ENCODE peak calls at places on chromosomes 13 and 19, in five cellular contexts. One of them, this sample, is unnamed.

GRCh38 chr13:28585557-28585956 is 73.4 kb upstream of the POMP start:
- DNase-seq in right atrium auricular region: no peak
- DNase-seq in NB4: no peak
- DNase-seq in fibroblast of mammary gland: no peak
- DNase-seq in Peyer's patch: no peak
- DNase-seq in this sample: no peak

GRCh38 chr13:48252176-48252575 is 19.2 kb downstream of the ITM2B start:
- DNase-seq in right atrium auricular region: no peak
- DNase-seq in NB4: no peak
- DNase-seq in fibroblast of mammary gland: no peak
- DNase-seq in Peyer's patch: no peak
- DNase-seq in this sample: no peak

GRCh38 chr19:32231020-32231419 is 114.4 kb upstream of the ZNF507 start:
- DNase-seq in right atrium auricular region: peak; percentile 26
- DNase-seq in NB4: no peak
- DNase-seq in fibroblast of mammary gland: no peak
- DNase-seq in Peyer's patch: no peak
- DNase-seq in this sample: no peak

GRCh38 chr19:12984683-12985048 is 10.6 kb upstream of the NFIX start:
- DNase-seq in right atrium auricular region: no peak
- DNase-seq in NB4: no peak
- DNase-seq in fibroblast of mammary gland: no peak
- DNase-seq in Peyer's patch: no peak
- DNase-seq in this sample: no peak

GRCh38 chr13:26051231-26052135 is at the start of gene SHISA2:
- DNase-seq in right atrium auricular region: no peak
- DNase-seq in NB4: peak; percentile 72
- DNase-seq in fibroblast of mammary gland: peak; percentile 17
- DNase-seq in Peyer's patch: no peak
- DNase-seq in this sample: no peak

GRCh38 chr19:5605362-5605761 is 17.2 kb downstream of the SAFB2 start:
- DNase-seq in right atrium auricular region: no peak
- DNase-seq in NB4: no peak
- DNase-seq in fibroblast of mammary gland: no peak
- DNase-seq in Peyer's patch: no peak
- DNase-seq in this sample: no peak

GRCh38 chr19:50061650-50062049 is 35.8 kb downstream of the ZNF473 start:
- DNase-seq in right atrium auricular region: no peak
- DNase-seq in NB4: no peak
- DNase-seq in fibroblast of mammary gland: no peak
- DNase-seq in Peyer's patch: no peak
- DNase-seq in this sample: no peak

GRCh38 chr13:31742102-31742695 is 2.9 kb downstream of the RXFP2 start:
- DNase-seq in right atrium auricular region: peak; percentile 78
- DNase-seq in NB4: peak; percentile 77
- DNase-seq in fibroblast of mammary gland: peak; percentile 81
- DNase-seq in Peyer's patch: peak; percentile 43
- DNase-seq in this sample: peak; percentile 64

GRCh38 chr19:52492201-52492960 is 35.1 kb upstream of the ZNF808 start:
- DNase-seq in right atrium auricular region: no peak
- DNase-seq in NB4: no peak
- DNase-seq in fibroblast of mammary gland: no peak
- DNase-seq in Peyer's patch: no peak
- DNase-seq in this sample: no peak

GRCh38 chr19:30064021-30064699 is 122.1 kb downstream of the URI1 start:
- DNase-seq in right atrium auricular region: peak; percentile 34
- DNase-seq in NB4: no peak
- DNase-seq in fibroblast of mammary gland: no peak
- DNase-seq in Peyer's patch: no peak
- DNase-seq in this sample: no peak

GRCh38 chr13:113110048-113110851 is 4.7 kb downstream of the F7 start:
- DNase-seq in right atrium auricular region: no peak
- DNase-seq in NB4: no peak
- DNase-seq in fibroblast of mammary gland: no peak
- DNase-seq in Peyer's patch: no peak
- DNase-seq in this sample: no peak

GRCh38 chr19:35513231-35513974 is at the start of gene DMKN:
- DNase-seq in right atrium auricular region: peak; percentile 59
- DNase-seq in NB4: peak; percentile 26
- DNase-seq in fibroblast of mammary gland: peak; percentile 81
- DNase-seq in Peyer's patch: no peak
- DNase-seq in this sample: no peak

GRCh38 chr13:34808649-34809048 is 133.4 kb upstream of the NBEA start:
- DNase-seq in right atrium auricular region: no peak
- DNase-seq in NB4: no peak
- DNase-seq in fibroblast of mammary gland: no peak
- DNase-seq in Peyer's patch: no peak
- DNase-seq in this sample: no peak

GRCh38 chr13:98977568-98978270 is at the start of gene DOCK9:
- DNase-seq in right atrium auricular region: peak; percentile 80
- DNase-seq in NB4: no peak
- DNase-seq in fibroblast of mammary gland: peak; percentile 66
- DNase-seq in Peyer's patch: no peak
- DNase-seq in this sample: peak; percentile 77

GRCh38 chr19:16445238-16446107 is 26.3 kb downstream of the EPS15L1 start:
- DNase-seq in right atrium auricular region: no peak
- DNase-seq in NB4: peak; percentile 86
- DNase-seq in fibroblast of mammary gland: peak; percentile 78
- DNase-seq in Peyer's patch: peak; percentile 79
- DNase-seq in this sample: no peak
- H3K4me3 ChIP-seq in right atrium auricular region: no peak overlapping the region
- H3K4me3 ChIP-seq in NB4: no peak overlapping the region
- H3K4me3 ChIP-seq in fibroblast of mammary gland: no peak overlapping the region
- H3K4me3 ChIP-seq in Peyer's patch: peak overlapping the region; percentile 0
- H3K4me3 ChIP-seq in this sample: no peak overlapping the region

GRCh38 chr19:54415901-54416621 is 797 bp downstream of the TTYH1 start:
- DNase-seq in right atrium auricular region: no peak
- DNase-seq in NB4: no peak
- DNase-seq in fibroblast of mammary gland: no peak
- DNase-seq in Peyer's patch: no peak
- DNase-seq in this sample: no peak

GRCh38 chr19:54412877-54413276 is 2.4 kb upstream of the TTYH1 start:
- DNase-seq in right atrium auricular region: no peak
- DNase-seq in NB4: no peak
- DNase-seq in fibroblast of mammary gland: no peak
- DNase-seq in Peyer's patch: no peak
- DNase-seq in this sample: no peak

GRCh38 chr19:54416695-54417491 is 1.6 kb downstream of the TTYH1 start:
- DNase-seq in right atrium auricular region: no peak
- DNase-seq in NB4: no peak
- DNase-seq in fibroblast of mammary gland: no peak
- DNase-seq in Peyer's patch: no peak
- DNase-seq in this sample: no peak

GRCh38 chr19:54414156-54414555 is 1.1 kb upstream of the TTYH1 start:
- DNase-seq in right atrium auricular region: no peak
- DNase-seq in NB4: no peak
- DNase-seq in fibroblast of mammary gland: no peak
- DNase-seq in Peyer's patch: no peak
- DNase-seq in this sample: no peak

GRCh38 chr19:54415208-54415900 is at the start of gene TTYH1:
- DNase-seq in right atrium auricular region: no peak
- DNase-seq in NB4: no peak
- DNase-seq in fibroblast of mammary gland: no peak
- DNase-seq in Peyer's patch: no peak
- DNase-seq in this sample: no peak
- TF ChIP-seq CTCF in right atrium auricular region: peak; percentile 62
- TF ChIP-seq CTCF in NB4: no peak
- TF ChIP-seq CTCF in fibroblast of mammary gland: no peak
- TF ChIP-seq CTCF in Peyer's patch: no peak
- TF ChIP-seq CTCF in this sample: peak; percentile 15

GRCh38 chr19:14139944-14140343 is 3.6 kb upstream of the ASF1B start:
- DNase-seq in right atrium auricular region: no peak
- DNase-seq in NB4: peak; percentile 70
- DNase-seq in fibroblast of mammary gland: no peak
- DNase-seq in Peyer's patch: no peak
- DNase-seq in this sample: no peak

GRCh38 chr19:14136509-14137281 is at the start of gene ASF1B:
- DNase-seq in right atrium auricular region: peak; percentile 100
- DNase-seq in NB4: peak; percentile 99
- DNase-seq in fibroblast of mammary gland: peak; percentile 100
- DNase-seq in Peyer's patch: peak; percentile 96
- DNase-seq in this sample: peak; percentile 99

GRCh38 chr19:14141041-14141440 is 4.7 kb upstream of the ASF1B start:
- DNase-seq in right atrium auricular region: no peak
- DNase-seq in NB4: no peak
- DNase-seq in fibroblast of mammary gland: no peak
- DNase-seq in Peyer's patch: no peak
- DNase-seq in this sample: no peak

GRCh38 chr19:14135985-14136508 is 342 bp downstream of the ASF1B start:
- DNase-seq in right atrium auricular region: no peak
- DNase-seq in NB4: no peak
- DNase-seq in fibroblast of mammary gland: no peak
- DNase-seq in Peyer's patch: no peak
- DNase-seq in this sample: no peak

GRCh38 chr19:14138576-14139265 is 2.3 kb upstream of the ASF1B start:
- DNase-seq in right atrium auricular region: no peak
- DNase-seq in NB4: no peak
- DNase-seq in fibroblast of mammary gland: peak; percentile 40
- DNase-seq in Peyer's patch: no peak
- DNase-seq in this sample: no peak
- H3K4me3 ChIP-seq in right atrium auricular region: no peak overlapping the region
- H3K4me3 ChIP-seq in NB4: no peak overlapping the region
- H3K4me3 ChIP-seq in fibroblast of mammary gland: no peak overlapping the region
- H3K4me3 ChIP-seq in Peyer's patch: no peak overlapping the region
- H3K4me3 ChIP-seq in this sample: no peak overlapping the region

GRCh38 chr19:1310853-1311180 is 25.1 kb downstream of the EFNA2 start:
- DNase-seq in right atrium auricular region: no peak
- DNase-seq in NB4: no peak
- DNase-seq in fibroblast of mammary gland: no peak
- DNase-seq in Peyer's patch: no peak
- DNase-seq in this sample: no peak

GRCh38 chr19:1307755-1308303 is 22.2 kb downstream of the EFNA2 start:
- DNase-seq in right atrium auricular region: no peak
- DNase-seq in NB4: no peak
- DNase-seq in fibroblast of mammary gland: no peak
- DNase-seq in Peyer's patch: no peak
- DNase-seq in this sample: no peak

GRCh38 chr19:1309977-1310852 is 24.5 kb downstream of the EFNA2 start:
- DNase-seq in right atrium auricular region: no peak
- DNase-seq in NB4: no peak
- DNase-seq in fibroblast of mammary gland: no peak
- DNase-seq in Peyer's patch: no peak
- DNase-seq in this sample: no peak

GRCh38 chr19:1307320-1307719 is 21.6 kb downstream of the EFNA2 start:
- DNase-seq in right atrium auricular region: no peak
- DNase-seq in NB4: peak; percentile 84
- DNase-seq in fibroblast of mammary gland: no peak
- DNase-seq in Peyer's patch: no peak
- DNase-seq in this sample: no peak

GRCh38 chr19:1308718-1309117 is 23.0 kb downstream of the EFNA2 start:
- DNase-seq in right atrium auricular region: no peak
- DNase-seq in NB4: no peak
- DNase-seq in fibroblast of mammary gland: no peak
- DNase-seq in Peyer's patch: no peak
- DNase-seq in this sample: no peak
- TF ChIP-seq CTCF in right atrium auricular region: no peak
- TF ChIP-seq CTCF in NB4: no peak
- TF ChIP-seq CTCF in fibroblast of mammary gland: no peak
- TF ChIP-seq CTCF in Peyer's patch: no peak
- TF ChIP-seq CTCF in this sample: no peak

DNA sequence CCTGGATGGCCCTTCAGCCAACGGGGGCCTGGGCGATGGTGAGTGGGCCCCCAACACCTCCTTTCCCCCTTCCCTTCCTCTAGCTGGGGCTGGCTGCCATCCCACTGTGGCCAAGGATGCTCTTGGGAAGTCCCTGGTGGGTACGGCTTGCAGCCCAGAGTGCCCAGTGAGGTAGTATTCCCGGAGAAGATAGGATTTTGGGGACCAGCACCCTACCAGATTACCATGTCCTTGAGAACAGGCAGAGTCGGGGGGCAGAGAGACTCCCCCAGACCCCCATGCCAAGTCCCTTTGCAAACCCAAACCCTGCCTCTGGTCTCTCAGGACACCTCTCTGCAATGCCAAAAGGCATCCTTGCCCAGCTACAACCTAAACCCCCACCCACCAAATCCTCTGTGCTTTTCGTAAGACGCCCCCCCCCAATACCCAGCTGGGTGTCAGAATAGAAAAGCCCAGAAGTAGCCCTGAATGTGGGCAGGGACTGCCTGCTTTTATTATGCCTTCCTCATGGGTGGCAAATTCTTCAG is 1.7 kb downstream of the HIF3A start:
- DNase-seq in right atrium auricular region: no peak
- DNase-seq in NB4: no peak
- DNase-seq in fibroblast of mammary gland: no peak
- DNase-seq in Peyer's patch: no peak
- DNase-seq in this sample: no peak
- H3K4me3 ChIP-seq in right atrium auricular region: peak overlapping the region; percentile 65
- H3K4me3 ChIP-seq in NB4: no peak overlapping the region
- H3K4me3 ChIP-seq in fibroblast of mammary gland: peak overlapping the region; percentile 61
- H3K4me3 ChIP-seq in Peyer's patch: peak overlapping the region; percentile 29
- H3K4me3 ChIP-seq in this sample: peak overlapping the region; percentile 55